ENCODE peak calls at places on chromosomes 7 and 10, in seven cellular contexts. C is spleen; H is endothelial cell of umbilical vein; B is activated gamma-delta T cell; Y is right cardiac atrium; R is stimulated activated CD4-positive, alpha-beta T cell treated with anti-CD3 and anti-CD28 coated beads, Interleukin-2, amount 100 ng/mL, for 24 hours; A is globus pallidus. D is an unnamed sample.

GRCh38 chr10:132593900-132594876 is 56.6 kb downstream of the INPP5A start:
- DNase-seq in C (peak; percentile 84), R (no peak), B (no peak), H (no peak), A (no peak), Y (no peak), D (no peak)

GRCh38 chr10:24680647-24681475 is 42.8 kb downstream of the ARHGAP21 start:
- DNase-seq in H (peak; percentile 65), C (no peak), R (no peak), A (no peak), B (no peak), Y (no peak), D (no peak)

GRCh38 chr10:3873728-3874461 is 88.9 kb upstream of the KLF6 start:
- DNase-seq in Y (no peak), H (peak; percentile 64), A (no peak), B (no peak), C (no peak), R (no peak), D (peak; percentile 20)

GRCh38 chr10:7102557-7103349 is 308.1 kb downstream of the SFMBT2 start:
- DNase-seq in H (no peak), A (no peak), Y (no peak), R (no peak), C (no peak), B (no peak), D (no peak)

GRCh38 chr10:79176052-79176501 is 107.3 kb downstream of the ZMIZ1 start:
- DNase-seq in C (no peak), H (no peak), B (no peak), A (no peak), Y (no peak), R (no peak), D (no peak)

GRCh38 chr7:16546921-16547505 is 20.4 kb downstream of the LRRC72 start:
- DNase-seq in C (no peak), H (no peak), A (no peak), B (no peak), Y (no peak), R (no peak), D (no peak)

GRCh38 chr7:73683916-73684693 is 708 bp downstream of the BUD23 start:
- DNase-seq in R (no peak), Y (no peak), A (no peak), H (peak; percentile 38), C (no peak), B (no peak), D (no peak)

GRCh38 chr7:100826546-100827329 is 585 bp downstream of the EPHB4 start:
- DNase-seq in R (peak; percentile 10), A (no peak), B (no peak), C (no peak), Y (peak; percentile 70), H (peak; percentile 24), D (no peak)

GRCh38 chr10:45181483-45181882 is 133.9 kb downstream of the OR13A1 start:
- DNase-seq in C (no peak), H (no peak), A (no peak), R (no peak), Y (peak; percentile 78), B (no peak), D (no peak)

GRCh38 chr10:87092861-87093460 is 1.7 kb downstream of the GLUD1 start:
- DNase-seq in H (peak; percentile 46), R (peak; percentile 17), C (no peak), B (no peak), A (no peak), Y (no peak), D (peak; percentile 30)

GRCh38 chr10:62081322-62081945 is 179.9 kb downstream of the ARID5B start:
- DNase-seq in R (no peak), C (no peak), H (peak; percentile 62), Y (no peak), A (no peak), B (no peak), D (no peak)

GRCh38 chr10:91123246-91123645 is 97.2 kb upstream of the PCGF5 start:
- DNase-seq in Y (no peak), B (no peak), C (no peak), A (peak; percentile 2), R (no peak), H (no peak), D (no peak)

GRCh38 chr7:1562611-1563051 is 6.6 kb upstream of the TMEM184A start:
- DNase-seq in C (no peak), Y (no peak), H (no peak), B (no peak), A (no peak), R (no peak), D (no peak)

GRCh38 chr10:48659790-48660189 is 24.9 kb upstream of the WDFY4 start:
- DNase-seq in B (no peak), A (no peak), R (no peak), Y (no peak), C (no peak), H (peak; percentile 14), D (no peak)

GRCh38 chr7:1364068-1364905 is 95.0 kb downstream of the MICALL2 start:
- DNase-seq in R (no peak), H (no peak), B (no peak), A (no peak), C (no peak), Y (peak; percentile 41), D (no peak)

GRCh38 chr7:12067156-12067831 is 143.8 kb upstream of the TMEM106B start:
- DNase-seq in H (peak; percentile 60), Y (no peak), B (no peak), A (peak; percentile 35), R (peak; percentile 49), C (no peak), D (peak; percentile 55)

GRCh38 chr10:4159173-4159572 is 374.2 kb upstream of the KLF6 start:
- DNase-seq in C (no peak), H (no peak), R (no peak), Y (no peak), A (no peak), B (no peak), D (no peak)

GRCh38 chr10:107264742-107265141 is 100.2 kb upstream of the SORCS1 start:
- DNase-seq in Y (no peak), H (no peak), R (no peak), B (no peak), A (no peak), C (no peak), D (no peak)

GRCh38 chr7:30062587-30062986 is 34.4 kb downstream of the PLEKHA8 start:
- DNase-seq in R (no peak), Y (no peak), A (peak; percentile 49), H (peak; percentile 42), C (no peak), B (no peak), D (no peak)

GRCh38 chr7:134016223-134016941 is 110.8 kb upstream of the LRGUK start:
- DNase-seq in C (no peak), H (peak; percentile 57), R (no peak), A (peak; percentile 52), B (no peak), Y (no peak), D (no peak)

GRCh38 chr7:16034353-16034752 is 347.9 kb upstream of the MEOX2 start:
- DNase-seq in C (no peak), Y (no peak), H (peak; percentile 4), R (no peak), B (no peak), A (no peak), D (no peak)